ENCODE peak calls at places on chromosomes 11 and 22, in eight cellular contexts. N is Ammon's horn; P is IMR-90; R is astrocyte of the spinal cord; L is mucosa of gallbladder; Q is dorsolateral prefrontal cortex; O is stimulated activated CD4-positive, alpha-beta T cell treated with anti-CD3 and anti-CD28 coated beads, Interleukin-2, amount 100 ng/mL, for 24 hours; Z is activated CD8-positive, alpha-beta memory T cell treated with anti-CD3 and anti-CD28 coated beads for 48 hours. S is an unnamed sample.

GRCh38 chr11:7918141-7918540 is 12.9 kb downstream of the OR10A6 start:
- DNase-seq in Z (no peak), L (no peak), N (no peak), O (no peak), R (no peak), P (no peak), Q (no peak), S (no peak)

GRCh38 chr22:31628969-31629723 is 32.9 kb downstream of the PISD start:
- DNase-seq in Q (no peak), R (no peak), P (no peak), N (no peak), Z (no peak), L (no peak), O (no peak), S (no peak)

GRCh38 chr22:19124377-19124776 is 2.2 kb upstream of the DGCR2 start:
- DNase-seq in N (no peak), Z (no peak), P (no peak), O (no peak), L (no peak), Q (no peak), R (no peak), S (no peak)

GRCh38 chr11:35040221-35040942 is 98.6 kb upstream of the CD44 start:
- DNase-seq in O (peak), P (peak), Q (no peak), N (peak), L (no peak), Z (no peak), R (peak), S (no peak)

GRCh38 chr11:65854871-65855837 is 2.8 kb downstream of the CFL1 start:
- DNase-seq in O (no peak), N (peak), R (no peak), P (no peak), Q (no peak), L (no peak), Z (no peak), S (no peak)

GRCh38 chr22:30245181-30245984 is 1.2 kb downstream of the LIF start:
- DNase-seq in L (no peak), R (no peak), Z (no peak), Q (no peak), P (no peak), O (peak), N (no peak), S (no peak)

GRCh38 chr22:17357688-17358087 is 11.6 kb upstream of the CECR2 start:
- DNase-seq in R (no peak), P (no peak), N (no peak), O (no peak), Z (no peak), Q (no peak), L (no peak), S (no peak)

GRCh38 chr11:86222081-86222480 is 22.5 kb upstream of the EED start:
- DNase-seq in L (no peak), Z (no peak), N (no peak), R (no peak), P (no peak), Q (no peak), O (no peak), S (no peak)

GRCh38 chr11:78630561-78631303 is 56.1 kb upstream of the NARS2 start:
- DNase-seq in N (no peak), O (no peak), L (no peak), P (no peak), R (no peak), Z (no peak), Q (no peak), S (no peak)

GRCh38 chr22:37068859-37069258 is 17.3 kb downstream of the KCTD17 start:
- DNase-seq in O (no peak), L (no peak), Z (no peak), P (no peak), N (no peak), R (no peak), Q (no peak), S (no peak)

GRCh38 chr22:19607198-19608113 is 83.2 kb upstream of the CLDN5 start:
- DNase-seq in L (peak), R (no peak), N (no peak), P (peak), Q (no peak), O (peak), Z (no peak), S (no peak)

GRCh38 chr11:119728226-119728626 is 774 bp downstream of the NECTIN1 start:
- DNase-seq in Q (no peak), O (peak), R (no peak), Z (no peak), P (no peak), N (no peak), L (no peak), S (no peak)

GRCh38 chr22:19717181-19717580 is 2.9 kb downstream of the SEPTIN5 start:
- DNase-seq in P (no peak), O (no peak), L (no peak), Z (no peak), Q (no peak), N (no peak), R (no peak), S (no peak)

GRCh38 chr11:211295-211694 is 3.8 kb downstream of the RIC8A start:
- DNase-seq in R (no peak), Q (no peak), O (no peak), L (no peak), P (no peak), N (no peak), Z (no peak), S (no peak)

GRCh38 chr11:16831281-16832192 is 93.1 kb downstream of the C11orf58 start:
- DNase-seq in Z (no peak), P (no peak), O (no peak), Q (no peak), N (no peak), L (no peak), R (no peak), S (no peak)

GRCh38 chr11:91396243-91397133 is 828.1 kb upstream of the FAT3 start:
- DNase-seq in Z (no peak), R (peak), N (no peak), O (no peak), Q (no peak), L (no peak), P (peak), S (no peak)

GRCh38 chr11:32429477-32429876 is 5.9 kb downstream of the WT1 start:
- DNase-seq in O (no peak), R (no peak), P (no peak), Z (no peak), N (no peak), Q (no peak), L (no peak), S (no peak)

GRCh38 chr11:335779-336665 is 15.4 kb upstream of the IFITM3 start:
- DNase-seq in Z (no peak), Q (peak), R (peak), N (peak), P (no peak), L (no peak), O (no peak), S (no peak)

GRCh38 chr11:132646890-132647289 is 885.4 kb downstream of the OPCML start:
- DNase-seq in O (no peak), P (no peak), N (no peak), L (no peak), Z (no peak), Q (no peak), R (no peak), S (no peak)

GRCh38 chr11:104705475-104706195 is 192.6 kb downstream of the CASP12 start:
- DNase-seq in R (peak), P (peak), O (peak), L (peak), N (peak), Z (peak), Q (no peak), S (no peak)

GRCh38 chr11:8693555-8693954 is 11.0 kb downstream of the RPL27A start:
- DNase-seq in O (no peak), P (no peak), R (no peak), N (no peak), Q (no peak), Z (no peak), L (no peak), S (no peak)

GRCh38 chr22:32649515-32650200 is 151.8 kb upstream of the TIMP3 start:
- DNase-seq in O (peak), N (no peak), Q (no peak), Z (no peak), P (peak), L (no peak), R (peak), S (no peak)

GRCh38 chr22:48753381-48753730 is 1074.3 kb downstream of the BRD1 start:
- DNase-seq in P (no peak), Q (peak), R (no peak), L (no peak), N (no peak), Z (no peak), O (no peak), S (no peak)

GRCh38 chr11:58927393-58928081 is 11.8 kb upstream of the GLYATL1 start:
- DNase-seq in Q (no peak), N (peak), R (peak), Z (no peak), L (peak), O (peak), P (peak), S (no peak)

GRCh38 chr11:95074806-95075563 is 8.3 kb downstream of the SRSF8 start:
- DNase-seq in Q (no peak), P (no peak), N (no peak), O (no peak), Z (no peak), R (no peak), L (peak), S (peak)

GRCh38 chr22:40853330-40853729 is 3.1 kb downstream of the ST13 start:
- DNase-seq in Q (no peak), L (no peak), P (no peak), Z (no peak), O (no peak), N (no peak), R (no peak), S (no peak)

GRCh38 chr11:103295704-103296103 is 186.5 kb downstream of the DYNC2H1 start:
- DNase-seq in Q (no peak), R (no peak), O (no peak), N (no peak), P (no peak), L (no peak), Z (no peak), S (no peak)

GRCh38 chr11:72625746-72626636 is 48.2 kb downstream of the PDE2A start:
- DNase-seq in P (peak), L (peak), R (peak), O (no peak), Z (no peak), Q (no peak), N (no peak), S (no peak)

GRCh38 chr22:27885977-27886842 is 32.8 kb downstream of the PITPNB start:
- DNase-seq in Q (peak), P (peak), N (no peak), Z (no peak), L (no peak), O (peak), R (peak), S (no peak)

GRCh38 chr11:117230981-117231636 is 764 bp downstream of the PCSK7 start:
- DNase-seq in O (no peak), Z (no peak), R (no peak), P (no peak), Q (no peak), L (no peak), N (no peak), S (no peak)

GRCh38 chr11:2542406-2542805 is 97.6 kb downstream of the KCNQ1 start:
- DNase-seq in N (no peak), L (no peak), P (no peak), R (no peak), Q (no peak), Z (no peak), O (no peak), S (no peak)

S was measured in C1 segment of cervical spinal cord.